ENCODE peak calls at places on chromosomes 4 and X, in five cellular contexts. One of them, this sample, is unnamed.
A peak's percentile ranks its signal among the peaks of the same experiment; 100 is the strongest.

GRCh38 chrX:120604359-120604782 is 470 bp downstream of the MCTS1 start:
- DNase-seq in thyroid gland: peak; percentile 2
- DNase-seq in GM12865: peak; percentile 65
- DNase-seq in fibroblast of mammary gland: peak; percentile 64
- DNase-seq in fibroblast of lung: peak; percentile 51
- DNase-seq in this sample: no peak

GRCh38 chr4:89276296-89276695 is 31.3 kb downstream of the GPRIN3 start:
- DNase-seq in thyroid gland: no peak
- DNase-seq in GM12865: no peak
- DNase-seq in fibroblast of mammary gland: no peak
- DNase-seq in fibroblast of lung: no peak
- DNase-seq in this sample: no peak

GRCh38 chrX:71160475-71160874 is 15.8 kb downstream of the NLGN3 start:
- DNase-seq in thyroid gland: no peak
- DNase-seq in GM12865: no peak
- DNase-seq in fibroblast of mammary gland: no peak
- DNase-seq in fibroblast of lung: no peak
- DNase-seq in this sample: no peak

GRCh38 chr4:153713840-153714239 is 29.8 kb downstream of the TLR2 start:
- DNase-seq in thyroid gland: no peak
- DNase-seq in GM12865: no peak
- DNase-seq in fibroblast of mammary gland: peak; percentile 62
- DNase-seq in fibroblast of lung: peak; percentile 49
- DNase-seq in this sample: no peak

GRCh38 chr4:16457944-16458343 is 231.7 kb upstream of the TAPT1 start:
- DNase-seq in thyroid gland: no peak
- DNase-seq in GM12865: no peak
- DNase-seq in fibroblast of mammary gland: peak; percentile 6
- DNase-seq in fibroblast of lung: peak; percentile 68
- DNase-seq in this sample: no peak

GRCh38 chr4:96205143-96205542 is 365.2 kb downstream of the PDHA2 start:
- DNase-seq in thyroid gland: no peak
- DNase-seq in GM12865: no peak
- DNase-seq in fibroblast of mammary gland: no peak
- DNase-seq in fibroblast of lung: no peak
- DNase-seq in this sample: no peak

GRCh38 chr4:124872659-124873058 is 160.1 kb upstream of the ANKRD50 start:
- DNase-seq in thyroid gland: no peak
- DNase-seq in GM12865: no peak
- DNase-seq in fibroblast of mammary gland: no peak
- DNase-seq in fibroblast of lung: no peak
- DNase-seq in this sample: no peak

GRCh38 chr4:22413416-22413815 is 102.5 kb downstream of the ADGRA3 start:
- DNase-seq in thyroid gland: no peak
- DNase-seq in GM12865: no peak
- DNase-seq in fibroblast of mammary gland: no peak
- DNase-seq in fibroblast of lung: no peak
- DNase-seq in this sample: no peak

GRCh38 chr4:96786306-96786705 is 946.4 kb downstream of the PDHA2 start:
- DNase-seq in thyroid gland: no peak
- DNase-seq in GM12865: no peak
- DNase-seq in fibroblast of mammary gland: no peak
- DNase-seq in fibroblast of lung: no peak
- DNase-seq in this sample: no peak

GRCh38 chrX:36978886-36979285 is 29.3 kb upstream of the FAM47C start:
- DNase-seq in thyroid gland: no peak
- DNase-seq in GM12865: no peak
- DNase-seq in fibroblast of mammary gland: peak; percentile 54
- DNase-seq in fibroblast of lung: peak; percentile 64
- DNase-seq in this sample: peak; percentile 15

GRCh38 chrX:670596-670995 is 40.0 kb downstream of the SHOX start:
- DNase-seq in thyroid gland: no peak
- DNase-seq in GM12865: no peak
- DNase-seq in fibroblast of mammary gland: no peak
- DNase-seq in fibroblast of lung: no peak
- DNase-seq in this sample: no peak

GRCh38 chr4:3688018-3688998 is 77.9 kb upstream of the ADRA2C start:
- DNase-seq in thyroid gland: no peak
- DNase-seq in GM12865: no peak
- DNase-seq in fibroblast of mammary gland: no peak
- DNase-seq in fibroblast of lung: peak; percentile 6
- DNase-seq in this sample: no peak

GRCh38 chr4:150082241-150082640 is 4.0 kb downstream of the DCLK2 start:
- DNase-seq in thyroid gland: peak; percentile 43
- DNase-seq in GM12865: peak; percentile 75
- DNase-seq in fibroblast of mammary gland: no peak
- DNase-seq in fibroblast of lung: no peak
- DNase-seq in this sample: no peak

GRCh38 chr4:62051332-62051731 is 851.2 kb downstream of the ADGRL3 start:
- DNase-seq in thyroid gland: no peak
- DNase-seq in GM12865: no peak
- DNase-seq in fibroblast of mammary gland: no peak
- DNase-seq in fibroblast of lung: no peak
- DNase-seq in this sample: no peak

GRCh38 chrX:3029084-3029483 is 12.2 kb upstream of the ARSF start:
- DNase-seq in thyroid gland: no peak
- DNase-seq in GM12865: no peak
- DNase-seq in fibroblast of mammary gland: no peak
- DNase-seq in fibroblast of lung: no peak
- DNase-seq in this sample: no peak

GRCh38 chrX:129574214-129574613 is 34.2 kb downstream of the OCRL start:
- DNase-seq in thyroid gland: no peak
- DNase-seq in GM12865: no peak
- DNase-seq in fibroblast of mammary gland: no peak
- DNase-seq in fibroblast of lung: no peak
- DNase-seq in this sample: no peak

GRCh38 chrX:129581904-129582303 is 41.8 kb downstream of the OCRL start:
- DNase-seq in thyroid gland: no peak
- DNase-seq in GM12865: no peak
- DNase-seq in fibroblast of mammary gland: peak; percentile 24
- DNase-seq in fibroblast of lung: peak; percentile 38
- DNase-seq in this sample: no peak

GRCh38 chrX:129576539-129576938 is 36.5 kb downstream of the OCRL start:
- DNase-seq in thyroid gland: no peak
- DNase-seq in GM12865: no peak
- DNase-seq in fibroblast of mammary gland: no peak
- DNase-seq in fibroblast of lung: no peak
- DNase-seq in this sample: no peak

GRCh38 chrX:129577473-129577872 is 37.4 kb downstream of the OCRL start:
- DNase-seq in thyroid gland: no peak
- DNase-seq in GM12865: no peak
- DNase-seq in fibroblast of mammary gland: peak; percentile 83
- DNase-seq in fibroblast of lung: peak; percentile 84
- DNase-seq in this sample: peak; percentile 44

GRCh38 chrX:129577877-129578276 is 37.8 kb downstream of the OCRL start:
- DNase-seq in thyroid gland: no peak
- DNase-seq in GM12865: no peak
- DNase-seq in fibroblast of mammary gland: no peak
- DNase-seq in fibroblast of lung: no peak
- DNase-seq in this sample: no peak
- H3K4me3 ChIP-seq in thyroid gland: no peak overlapping the region
- H3K4me3 ChIP-seq in GM12865: no peak overlapping the region
- H3K4me3 ChIP-seq in fibroblast of mammary gland: no peak overlapping the region
- H3K4me3 ChIP-seq in fibroblast of lung: no peak overlapping the region
- H3K4me3 ChIP-seq in this sample: no peak overlapping the region

GRCh38 chr4:10063544-10064300 is 42.4 kb upstream of the SLC2A9 start:
- DNase-seq in thyroid gland: peak; percentile 91
- DNase-seq in GM12865: no peak
- DNase-seq in fibroblast of mammary gland: peak; percentile 73
- DNase-seq in fibroblast of lung: peak; percentile 75
- DNase-seq in this sample: peak; percentile 70
- TF ChIP-seq CTCF in thyroid gland: peak; percentile 17
- TF ChIP-seq CTCF in GM12865: peak; percentile 14
- TF ChIP-seq CTCF in fibroblast of mammary gland: peak; percentile 60
- TF ChIP-seq CTCF in fibroblast of lung: peak; percentile 59
- TF ChIP-seq CTCF in this sample: peak; percentile 86

GRCh38 chr4:52299120-52299519 is 248.0 kb downstream of the SPATA18 start:
- DNase-seq in thyroid gland: no peak
- DNase-seq in GM12865: no peak
- DNase-seq in fibroblast of mammary gland: no peak
- DNase-seq in fibroblast of lung: no peak
- DNase-seq in this sample: no peak
- H3K4me3 ChIP-seq in thyroid gland: no peak overlapping the region
- H3K4me3 ChIP-seq in GM12865: no peak overlapping the region
- H3K4me3 ChIP-seq in fibroblast of mammary gland: no peak overlapping the region
- H3K4me3 ChIP-seq in fibroblast of lung: no peak overlapping the region
- H3K4me3 ChIP-seq in this sample: no peak overlapping the region

GRCh38 chrX:8783100-8784098 is 17.8 kb downstream of the FAM9A start:
- DNase-seq in thyroid gland: peak; percentile 45
- DNase-seq in GM12865: peak; percentile 42
- DNase-seq in fibroblast of mammary gland: peak; percentile 3
- DNase-seq in fibroblast of lung: peak; percentile 1
- DNase-seq in this sample: no peak
- TF ChIP-seq CTCF in thyroid gland: no peak
- TF ChIP-seq CTCF in GM12865: peak; percentile 43
- TF ChIP-seq CTCF in fibroblast of mammary gland: peak; percentile 32
- TF ChIP-seq CTCF in fibroblast of lung: peak; percentile 31
- TF ChIP-seq CTCF in this sample: peak; percentile 30

GRCh38 chrX:41086627-41086932 is 1.3 kb downstream of the USP9X start:
- DNase-seq in thyroid gland: peak; percentile 66
- DNase-seq in GM12865: no peak
- DNase-seq in fibroblast of mammary gland: no peak
- DNase-seq in fibroblast of lung: no peak
- DNase-seq in this sample: no peak

GRCh38 chrX:41095174-41095573 is 9.9 kb downstream of the USP9X start:
- DNase-seq in thyroid gland: no peak
- DNase-seq in GM12865: no peak
- DNase-seq in fibroblast of mammary gland: no peak
- DNase-seq in fibroblast of lung: no peak
- DNase-seq in this sample: no peak

GRCh38 chrX:41087219-41087618 is 2.0 kb downstream of the USP9X start:
- DNase-seq in thyroid gland: no peak
- DNase-seq in GM12865: no peak
- DNase-seq in fibroblast of mammary gland: no peak
- DNase-seq in fibroblast of lung: no peak
- DNase-seq in this sample: no peak

GRCh38 chrX:41092776-41093175 is 7.5 kb downstream of the USP9X start:
- DNase-seq in thyroid gland: no peak
- DNase-seq in GM12865: no peak
- DNase-seq in fibroblast of mammary gland: no peak
- DNase-seq in fibroblast of lung: no peak
- DNase-seq in this sample: no peak

GRCh38 chrX:41090568-41091238 is 5.5 kb downstream of the USP9X start:
- DNase-seq in thyroid gland: no peak
- DNase-seq in GM12865: no peak
- DNase-seq in fibroblast of mammary gland: no peak
- DNase-seq in fibroblast of lung: peak; percentile 32
- DNase-seq in this sample: no peak
- H3K4me3 ChIP-seq in thyroid gland: no peak overlapping the region
- H3K4me3 ChIP-seq in GM12865: peak overlapping the region; percentile 28
- H3K4me3 ChIP-seq in fibroblast of mammary gland: no peak overlapping the region
- H3K4me3 ChIP-seq in fibroblast of lung: no peak overlapping the region
- H3K4me3 ChIP-seq in this sample: no peak overlapping the region

DNA sequence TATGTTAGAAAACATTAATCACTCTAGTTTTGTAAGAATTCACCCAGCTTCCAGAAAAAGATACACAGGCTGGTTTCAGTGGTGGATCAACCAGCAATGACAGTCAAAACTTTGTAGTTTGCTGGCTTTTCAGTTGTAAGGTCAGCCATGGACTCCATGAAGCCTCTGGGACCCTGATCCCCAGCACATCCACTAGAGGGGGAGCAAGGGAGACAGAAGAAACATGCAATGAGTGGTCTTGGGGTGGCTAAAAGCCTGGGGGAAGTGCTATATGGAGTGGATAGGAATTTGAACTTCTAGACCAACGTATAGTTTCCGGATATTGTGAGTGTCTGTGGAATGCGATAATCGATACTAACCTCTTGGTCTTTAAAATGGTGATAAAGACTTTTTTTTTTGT is 72.7 kb downstream of the AFF2 start:
- DNase-seq in thyroid gland: no peak
- DNase-seq in GM12865: no peak
- DNase-seq in fibroblast of mammary gland: no peak
- DNase-seq in fibroblast of lung: no peak
- DNase-seq in this sample: no peak
- TF ChIP-seq CTCF in thyroid gland: no peak
- TF ChIP-seq CTCF in GM12865: no peak
- TF ChIP-seq CTCF in fibroblast of mammary gland: no peak
- TF ChIP-seq CTCF in fibroblast of lung: no peak
- TF ChIP-seq CTCF in this sample: peak; percentile 4

GRCh38 chr4:113998026-113998425 is 18.6 kb upstream of the ARSJ start:
- DNase-seq in thyroid gland: no peak
- DNase-seq in GM12865: no peak
- DNase-seq in fibroblast of mammary gland: no peak
- DNase-seq in fibroblast of lung: no peak
- DNase-seq in this sample: no peak
- H3K4me3 ChIP-seq in thyroid gland: no peak overlapping the region
- H3K4me3 ChIP-seq in GM12865: no peak overlapping the region
- H3K4me3 ChIP-seq in fibroblast of mammary gland: no peak overlapping the region
- H3K4me3 ChIP-seq in fibroblast of lung: no peak overlapping the region
- H3K4me3 ChIP-seq in this sample: no peak overlapping the region

GRCh38 chr4:102420563-102421221 is 75.4 kb upstream of the SLC39A8 start:
- DNase-seq in thyroid gland: no peak
- DNase-seq in GM12865: no peak
- DNase-seq in fibroblast of mammary gland: peak; percentile 58
- DNase-seq in fibroblast of lung: no peak
- DNase-seq in this sample: no peak
- TF ChIP-seq CTCF in thyroid gland: no peak
- TF ChIP-seq CTCF in GM12865: no peak
- TF ChIP-seq CTCF in fibroblast of mammary gland: peak; percentile 26
- TF ChIP-seq CTCF in fibroblast of lung: peak; percentile 34
- TF ChIP-seq CTCF in this sample: no peak

GRCh38 chr4:38865445-38865844 is 2.2 kb upstream of the FAM114A1 start:
- DNase-seq in thyroid gland: no peak
- DNase-seq in GM12865: no peak
- DNase-seq in fibroblast of mammary gland: no peak
- DNase-seq in fibroblast of lung: no peak
- DNase-seq in this sample: no peak
- H3K4me3 ChIP-seq in thyroid gland: no peak overlapping the region
- H3K4me3 ChIP-seq in GM12865: no peak overlapping the region
- H3K4me3 ChIP-seq in fibroblast of mammary gland: no peak overlapping the region
- H3K4me3 ChIP-seq in fibroblast of lung: no peak overlapping the region
- H3K4me3 ChIP-seq in this sample: no peak overlapping the region

DNA sequence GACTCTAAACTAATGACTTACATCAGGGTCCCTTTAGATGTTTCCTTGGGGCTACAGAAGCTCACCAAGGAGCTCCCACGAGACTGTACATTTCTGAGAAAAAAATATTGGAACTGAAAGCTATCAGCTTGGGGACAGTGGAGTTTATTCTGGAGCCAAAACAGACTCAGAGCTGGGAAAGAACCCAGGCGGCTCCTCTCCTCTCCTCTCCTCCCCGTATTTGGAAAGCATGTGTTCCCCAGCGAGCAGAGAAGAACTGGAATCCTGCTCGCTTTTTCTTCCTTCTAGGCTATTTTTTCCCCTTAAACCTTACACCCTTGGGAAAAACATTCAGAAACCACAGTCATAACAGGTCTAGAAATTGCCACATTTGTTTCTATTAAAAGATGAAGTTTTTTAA is 4.3 kb upstream of the MAP7D3 start:
- DNase-seq in thyroid gland: no peak
- DNase-seq in GM12865: no peak
- DNase-seq in fibroblast of mammary gland: no peak
- DNase-seq in fibroblast of lung: no peak
- DNase-seq in this sample: no peak
- TF ChIP-seq CTCF in thyroid gland: no peak
- TF ChIP-seq CTCF in GM12865: no peak
- TF ChIP-seq CTCF in fibroblast of mammary gland: no peak
- TF ChIP-seq CTCF in fibroblast of lung: no peak
- TF ChIP-seq CTCF in this sample: no peak

This sample was measured in astrocyte of the cerebellum.